ENCODE peak calls at places on chromosomes 13 and 19, in five cellular contexts. A is colonic mucosa, R is SJSA1, Y is BJ, P is ascending aorta. X is an unnamed sample.

GRCh38 chr13:89827552-89827951 is 1519.9 kb upstream of the MIR17HG start:
- DNase-seq in A (no peak), R (no peak), Y (no peak), P (no peak), X (no peak)

GRCh38 chr13:114119196-114119595 is 13.2 kb downstream of the RASA3 start:
- DNase-seq in A (no peak), R (peak; percentile 92), Y (peak; percentile 76), P (no peak), X (peak; percentile 99)

GRCh38 chr19:22422220-22422619 is at the start of gene ZNF98:
- DNase-seq in A (no peak), R (no peak), Y (no peak), P (peak; percentile 69), X (no peak)

GRCh38 chr13:75762066-75762937 is 126.2 kb downstream of the LMO7 start:
- DNase-seq in A (peak; percentile 36), R (no peak), Y (no peak), P (no peak), X (no peak)

GRCh38 chr13:98458431-98458830 is 118.5 kb downstream of the STK24 start:
- DNase-seq in A (no peak), R (no peak), Y (no peak), P (no peak), X (peak; percentile 66)

GRCh38 chr19:2034729-2035589 is 16.1 kb downstream of the MKNK2 start:
- DNase-seq in A (peak; percentile 91), R (no peak), Y (no peak), P (no peak), X (peak; percentile 93)

GRCh38 chr13:27035892-27036235 is 135.7 kb downstream of the USP12 start:
- DNase-seq in A (no peak), R (peak; percentile 53), Y (no peak), P (no peak), X (peak; percentile 63)

GRCh38 chr19:2952953-2953481 is 8.2 kb upstream of the ZNF77 start:
- DNase-seq in A (peak; percentile 83), R (no peak), Y (no peak), P (no peak), X (peak; percentile 44)

GRCh38 chr19:4781851-4782250 is 9.7 kb upstream of the FEM1A start:
- DNase-seq in A (no peak), R (no peak), Y (no peak), P (no peak), X (no peak)

GRCh38 chr13:95880346-95880745 is 172.9 kb downstream of the UGGT2 start:
- DNase-seq in A (no peak), R (no peak), Y (no peak), P (no peak), X (no peak)

GRCh38 chr13:95087746-95088305 is 213.4 kb downstream of the ABCC4 start:
- DNase-seq in A (no peak), R (no peak), Y (no peak), P (no peak), X (no peak)

GRCh38 chr19:18612772-18613588 is at the start of gene TMEM59L:
- DNase-seq in A (no peak), R (no peak), Y (no peak), P (no peak), X (peak; percentile 95)

GRCh38 chr13:68708336-68708908 is 1399.2 kb upstream of the ATXN8OS start:
- DNase-seq in A (no peak), R (no peak), Y (no peak), P (no peak), X (no peak)

GRCh38 chr19:7860166-7860901 is 13.9 kb downstream of the PRR36 start:
- DNase-seq in A (no peak), R (no peak), Y (no peak), P (no peak), X (peak; percentile 76)

GRCh38 chr19:22545751-22546150 is 88.4 kb upstream of the ZNF492 start:
- DNase-seq in A (peak; percentile 27), R (no peak), Y (no peak), P (no peak), X (no peak)

GRCh38 chr13:110055089-110055488 is 251.9 kb downstream of the COL4A1 start:
- DNase-seq in A (no peak), R (no peak), Y (no peak), P (no peak), X (peak; percentile 21)

GRCh38 chr19:35085947-35086346 is 29.7 kb upstream of the FXYD3 start:
- DNase-seq in A (no peak), R (no peak), Y (no peak), P (no peak), X (no peak)

GRCh38 chr19:27652796-27653195 is 1560.2 kb downstream of the UQCRFS1 start:
- DNase-seq in A (no peak), R (no peak), Y (no peak), P (no peak), X (no peak)

GRCh38 chr19:661427-662196 is 1.4 kb downstream of the RNF126 start:
- DNase-seq in A (peak; percentile 72), R (no peak), Y (no peak), P (no peak), X (peak; percentile 98)

GRCh38 chr19:30267332-30267731 is 104.9 kb upstream of the ZNF536 start:
- DNase-seq in A (no peak), R (no peak), Y (no peak), P (no peak), X (no peak)

GRCh38 chr13:99731747-99732146 is 230.5 kb downstream of the TM9SF2 start:
- DNase-seq in A (no peak), R (no peak), Y (no peak), P (no peak), X (no peak)

GRCh38 chr13:77918391-77919261 is at the start of gene EDNRB:
- DNase-seq in A (peak; percentile 43), R (no peak), Y (no peak), P (peak; percentile 67), X (peak; percentile 38)

GRCh38 chr19:12792048-12792852 is 964 bp downstream of the JUNB start:
- DNase-seq in A (peak; percentile 78), R (peak; percentile 74), Y (no peak), P (peak; percentile 79), X (peak; percentile 91)

GRCh38 chr19:40512473-40513344 is 45.9 kb downstream of the SPTBN4 start:
- DNase-seq in A (no peak), R (no peak), Y (no peak), P (no peak), X (peak; percentile 91)

GRCh38 chr13:98389319-98389718 is 187.6 kb downstream of the STK24 start:
- DNase-seq in A (no peak), R (no peak), Y (no peak), P (no peak), X (no peak)

GRCh38 chr19:15091918-15092753 is 10.1 kb downstream of the OR1I1 start:
- DNase-seq in A (peak; percentile 48), R (no peak), Y (no peak), P (no peak), X (peak; percentile 69)

GRCh38 chr13:44044544-44045178 is 165.0 kb downstream of the LACC1 start:
- DNase-seq in A (no peak), R (no peak), Y (no peak), P (no peak), X (no peak)

GRCh38 chr13:79662882-79663281 is 181.9 kb downstream of the NDFIP2 start:
- DNase-seq in A (peak; percentile 21), R (no peak), Y (no peak), P (no peak), X (no peak)

GRCh38 chr13:100129605-100130004 is 40.7 kb downstream of the PCCA start:
- DNase-seq in A (no peak), R (no peak), Y (no peak), P (no peak), X (peak; percentile 36)

GRCh38 chr19:8552810-8553209 is 24.4 kb downstream of the MYO1F start:
- DNase-seq in A (no peak), R (no peak), Y (no peak), P (no peak), X (peak; percentile 65)

GRCh38 chr19:2477732-2478191 is 1.8 kb downstream of the GADD45B start:
- DNase-seq in A (peak; percentile 61), R (no peak), Y (no peak), P (no peak), X (peak; percentile 88)

GRCh38 chr19:16872728-16873127 is 16.1 kb upstream of the F2RL3 start:
- DNase-seq in A (no peak), R (no peak), Y (no peak), P (no peak), X (peak; percentile 45)

GRCh38 chr19:16875584-16876555 is 12.9 kb upstream of the F2RL3 start:
- DNase-seq in A (no peak), R (no peak), Y (no peak), P (no peak), X (no peak)

GRCh38 chr19:16873603-16874002 is 15.2 kb upstream of the F2RL3 start:
- DNase-seq in A (no peak), R (no peak), Y (no peak), P (no peak), X (no peak)

GRCh38 chr19:16876904-16877361 is 11.9 kb upstream of the F2RL3 start:
- DNase-seq in A (no peak), R (no peak), Y (no peak), P (no peak), X (peak; percentile 92)

GRCh38 chr19:16874250-16874977 is 14.4 kb upstream of the F2RL3 start:
- DNase-seq in A (no peak), R (no peak), Y (no peak), P (no peak), X (no peak)
- H3K36me3 ChIP-seq in A (peaks cover 8% of the 10 kb centered on the region), R (peaks cover 85% of the 10 kb centered on the region), Y (peaks cover 37% of the 10 kb centered on the region), P (peaks cover 77% of the 10 kb centered on the region), X (peaks cover 52% of the 10 kb centered on the region)

GRCh38 chr19:41990615-41991014 is 3.4 kb downstream of the ATP1A3 start:
- DNase-seq in A (no peak), R (no peak), Y (no peak), P (no peak), X (no peak)

GRCh38 chr19:41988947-41989346 is 5.1 kb downstream of the ATP1A3 start:
- DNase-seq in A (no peak), R (no peak), Y (no peak), P (no peak), X (no peak)

GRCh38 chr19:41991025-41991424 is 3.0 kb downstream of the ATP1A3 start:
- DNase-seq in A (no peak), R (no peak), Y (no peak), P (no peak), X (peak; percentile 44)

GRCh38 chr19:41987141-41987860 is 6.7 kb downstream of the ATP1A3 start:
- DNase-seq in A (no peak), R (no peak), Y (no peak), P (no peak), X (peak; percentile 55)

DNA sequence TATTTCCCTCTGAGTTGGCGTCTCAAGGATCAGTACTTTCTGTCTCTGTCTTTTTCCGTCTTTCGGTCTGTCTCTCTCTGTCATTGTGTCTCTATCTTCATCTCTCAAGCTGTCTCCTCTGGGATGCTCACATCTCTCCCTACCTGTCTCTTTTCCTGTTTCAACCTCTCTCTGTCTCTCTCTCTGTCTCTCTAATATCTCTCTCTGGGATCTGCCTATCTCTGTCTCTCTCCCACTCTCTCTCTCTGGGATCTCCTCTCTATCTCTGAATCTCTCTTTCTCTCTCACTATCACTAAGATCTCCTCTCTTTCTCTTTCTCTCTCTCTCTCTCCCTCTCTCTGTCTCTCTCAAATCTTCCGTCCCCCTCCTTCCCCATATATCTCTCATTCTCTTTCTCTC is 4.0 kb downstream of the ATP1A3 start:
- DNase-seq in A (no peak), R (no peak), Y (no peak), P (no peak), X (peak; percentile 77)
- H3K36me3 ChIP-seq in A (no peaks in the 10 kb centered on the region), R (no peaks in the 10 kb centered on the region), Y (no peaks in the 10 kb centered on the region), P (no peaks in the 10 kb centered on the region), X (no peaks in the 10 kb centered on the region)

GRCh38 chr19:19637523-19638251 is 5.8 kb downstream of the GMIP start:
- DNase-seq in A (no peak), R (no peak), Y (no peak), P (no peak), X (no peak)
- H3K36me3 ChIP-seq in A (no peaks in the 10 kb centered on the region), R (peaks cover 21% of the 10 kb centered on the region), Y (peaks cover 29% of the 10 kb centered on the region), P (peaks cover 20% of the 10 kb centered on the region), X (peaks cover 34% of the 10 kb centered on the region)

GRCh38 chr19:11548315-11548700 is 9.7 kb downstream of the CNN1 start:
- DNase-seq in A (no peak), R (no peak), Y (no peak), P (no peak), X (no peak)
- H3K36me3 ChIP-seq in A (no peaks in the 10 kb centered on the region), R (peaks cover 26% of the 10 kb centered on the region), Y (peaks cover 7% of the 10 kb centered on the region), P (peaks cover 78% of the 10 kb centered on the region), X (no peaks in the 10 kb centered on the region)

X was measured in osteoblast.